ENCODE peak calls at places on chromosome 21, in eight cellular contexts. A, Y, G, U, W, E, P and S are unnamed samples.

GRCh38 chr21:45423201-45423955 is 18.4 kb downstream of the COL18A1 start:
- DNase-seq in W (no peak), A (no peak), U (no peak), P (no peak), G (peak), E (no peak), Y (no peak), S (no peak)

GRCh38 chr21:32733356-32733755 is 5.5 kb upstream of the SYNJ1 start:
- DNase-seq in Y (no peak), A (no peak), W (no peak), G (no peak), E (no peak), U (no peak), P (no peak), S (no peak)

GRCh38 chr21:45739218-45740087 is 95.9 kb downstream of the PCBP3 start:
- DNase-seq in E (no peak), Y (no peak), A (no peak), W (no peak), U (no peak), P (no peak), G (no peak), S (no peak)

GRCh38 chr21:22342855-22343254 is 1344.6 kb downstream of the NCAM2 start:
- DNase-seq in A (peak), G (no peak), P (no peak), U (no peak), W (no peak), E (no peak), Y (no peak), S (no peak)

GRCh38 chr21:45484318-45484717 is 57.9 kb downstream of the SLC19A1 start:
- DNase-seq in U (no peak), A (no peak), W (no peak), E (no peak), Y (no peak), G (no peak), P (no peak), S (no peak)

GRCh38 chr21:17270234-17270633 is 242.6 kb upstream of the CXADR start:
- DNase-seq in P (no peak), U (no peak), A (no peak), W (peak), G (no peak), Y (no peak), E (peak), S (peak)

GRCh38 chr21:16942703-16943102 is 570.1 kb upstream of the CXADR start:
- DNase-seq in W (peak), G (no peak), P (no peak), A (no peak), U (no peak), Y (peak), E (no peak), S (peak)

GRCh38 chr21:46011267-46011967 is 29.8 kb downstream of the COL6A1 start:
- DNase-seq in W (no peak), E (no peak), U (no peak), A (no peak), P (no peak), G (no peak), Y (no peak), S (no peak)

GRCh38 chr21:17925900-17926299 is 106.7 kb upstream of the C21orf91 start:
- DNase-seq in U (no peak), P (no peak), W (peak), G (no peak), Y (peak), A (no peak), E (no peak), S (peak)

GRCh38 chr21:46000731-46001641 is 19.4 kb downstream of the COL6A1 start:
- DNase-seq in A (peak), U (no peak), G (peak), W (no peak), P (no peak), Y (no peak), E (no peak), S (no peak)

GRCh38 chr21:45640001-45640887 is 3.3 kb upstream of the PCBP3 start:
- DNase-seq in E (no peak), W (no peak), P (no peak), A (no peak), Y (no peak), U (no peak), G (peak), S (no peak)

GRCh38 chr21:26072891-26073615 is 97.5 kb downstream of the APP start:
- DNase-seq in Y (no peak), U (no peak), P (no peak), E (no peak), W (peak), G (no peak), A (no peak), S (peak)

GRCh38 chr21:38268859-38269566 is 12.2 kb downstream of the KCNJ15 start:
- DNase-seq in U (no peak), E (no peak), G (no peak), P (peak), A (no peak), Y (no peak), W (no peak), S (no peak)

GRCh38 chr21:16563795-16564194 is 834.0 kb downstream of the USP25 start:
- DNase-seq in Y (peak), P (no peak), E (peak), U (no peak), G (peak), A (no peak), W (no peak), S (peak)

GRCh38 chr21:45974073-45975016 is 7.2 kb upstream of the COL6A1 start:
- DNase-seq in P (no peak), Y (peak), A (peak), E (peak), W (peak), U (no peak), G (peak), S (peak)

GRCh38 chr21:42467613-42467983 is 28.4 kb downstream of the RSPH1 start:
- DNase-seq in E (no peak), P (no peak), W (no peak), U (no peak), G (no peak), A (no peak), Y (no peak), S (no peak)

GRCh38 chr21:42469272-42469671 is 26.8 kb downstream of the RSPH1 start:
- DNase-seq in A (no peak), U (no peak), E (no peak), G (no peak), W (no peak), P (no peak), Y (no peak), S (no peak)

GRCh38 chr21:42465008-42465878 is 30.8 kb downstream of the RSPH1 start:
- DNase-seq in W (no peak), G (no peak), Y (peak), A (no peak), E (no peak), P (peak), U (peak), S (peak)

GRCh38 chr21:42468511-42469131 is 27.4 kb downstream of the RSPH1 start:
- DNase-seq in Y (no peak), A (no peak), E (no peak), G (no peak), P (no peak), U (no peak), W (no peak), S (no peak)

GRCh38 chr21:42466700-42467612 is 29.1 kb downstream of the RSPH1 start:
- DNase-seq in E (peak), G (no peak), Y (peak), W (peak), A (no peak), P (no peak), U (no peak), S (peak)
- TF ChIP-seq CTCF in E (peak), G (no peak), Y (no peak), W (no peak), A (no peak), P (peak), U (peak), S (peak)

GRCh38 chr21:42125571-42126544 is 54.7 kb downstream of the UMODL1 start:
- DNase-seq in E (peak), W (peak), G (peak), P (no peak), U (no peak), Y (no peak), A (peak), S (peak)
- TF ChIP-seq CTCF in E (peak), W (no peak), G (no peak), P (peak), U (no peak), Y (no peak), A (no peak), S (peak)

GRCh38 chr21:44350773-44351481 is 2.5 kb upstream of the TRPM2 start:
- DNase-seq in W (no peak), P (no peak), G (no peak), U (no peak), A (no peak), E (no peak), Y (no peak), S (no peak)
- TF ChIP-seq CTCF in W (no peak), P (no peak), G (no peak), U (no peak), A (no peak), E (no peak), Y (no peak), S (no peak)

GRCh38 chr21:34034369-34035014 is 38.9 kb upstream of the MRPS6 start:
- DNase-seq in G (no peak), Y (no peak), P (no peak), W (no peak), A (no peak), E (peak), U (no peak), S (no peak)
- TF ChIP-seq CTCF in G (no peak), Y (no peak), P (no peak), W (no peak), A (no peak), E (peak), U (no peak), S (no peak)

GRCh38 chr21:29024474-29025327 is at the start of gene USP16:
- DNase-seq in E (peak), W (peak), Y (peak), U (peak), G (peak), A (peak), P (peak), S (peak)

GRCh38 chr21:29018540-29018939 is 609 bp downstream of the RWDD2B start:
- DNase-seq in A (no peak), G (no peak), Y (no peak), P (no peak), W (no peak), E (no peak), U (no peak), S (peak)

GRCh38 chr21:29025328-29025713 is 853 bp downstream of the USP16 start:
- DNase-seq in Y (no peak), U (no peak), W (peak), A (no peak), P (no peak), E (no peak), G (no peak), S (peak)

GRCh38 chr21:29017639-29018237 is 1.4 kb downstream of the RWDD2B start:
- DNase-seq in E (no peak), U (peak), G (no peak), A (no peak), P (no peak), Y (no peak), W (no peak), S (peak)

DNA sequence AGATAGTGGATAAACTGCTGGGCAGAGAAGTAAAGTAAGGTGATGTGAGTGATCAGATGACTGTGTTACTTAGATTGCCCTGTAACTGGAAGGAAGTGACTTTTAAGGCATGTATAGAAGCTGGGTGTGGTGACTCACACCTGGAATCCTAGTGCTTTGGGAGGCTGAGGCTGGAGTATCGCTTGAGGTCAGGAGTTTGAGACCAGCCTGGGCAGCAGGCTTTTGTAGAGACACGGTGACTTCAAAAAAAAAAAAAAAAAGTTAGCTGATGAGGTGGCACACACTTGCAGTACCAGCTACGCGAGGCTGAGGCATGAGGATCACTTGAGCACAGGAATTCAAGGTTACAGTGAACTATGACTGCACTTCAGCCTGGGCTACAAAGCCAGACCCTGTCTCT is 2.3 kb upstream of the USP16 start:
- DNase-seq in E (no peak), Y (no peak), W (no peak), P (no peak), U (no peak), A (no peak), G (no peak), S (no peak)
- TF ChIP-seq CTCF in E (no peak), Y (no peak), W (no peak), P (no peak), U (no peak), A (no peak), G (no peak), S (no peak)

GRCh38 chr21:37220981-37221664 is 46.0 kb downstream of the VPS26C start:
- DNase-seq in W (peak), E (peak), A (peak), U (peak), G (peak), Y (peak), P (peak), S (peak)
- TF ChIP-seq CTCF in W (peak), E (peak), A (peak), U (peak), G (no peak), Y (no peak), P (peak), S (peak)